ENCODE peak calls at places on chromosomes 4 and X, in ten cellular contexts. L, F, T, G, B, W, Q, O, D and R are unnamed samples.

GRCh38 chr4:40991908-40992307 is 222.4 kb downstream of the APBB2 start:
- DNase-seq in T (no peak), B (no peak), W (no peak), Q (no peak), F (no peak), O (no peak), D (no peak), L (no peak), G (no peak), R (no peak)

GRCh38 chrX:40099046-40099968 is 1.5 kb upstream of the BCOR start:
- DNase-seq in F (no peak), L (peak), Q (no peak), W (no peak), O (no peak), T (no peak), B (peak), D (no peak), G (peak), R (peak)

GRCh38 chr4:165654556-165654955 is 218.5 kb upstream of the TLL1 start:
- DNase-seq in W (no peak), L (no peak), F (no peak), Q (no peak), O (no peak), B (no peak), G (no peak), T (no peak), D (no peak), R (no peak)

GRCh38 chr4:180560896-180561295 is 1682.3 kb upstream of the TENM3 start:
- DNase-seq in D (no peak), W (no peak), G (no peak), Q (no peak), T (no peak), F (no peak), L (peak), B (no peak), O (no peak), R (no peak)

GRCh38 chrX:118459494-118459893 is 36.1 kb upstream of the DOCK11 start:
- DNase-seq in T (no peak), B (peak), G (peak), D (no peak), W (peak), Q (peak), L (peak), O (no peak), F (no peak), R (no peak)

GRCh38 chrX:110734894-110735541 is 60.6 kb downstream of the CHRDL1 start:
- DNase-seq in B (no peak), L (peak), W (no peak), T (no peak), F (no peak), D (no peak), G (no peak), O (no peak), Q (no peak), R (no peak)

GRCh38 chrX:68941385-68941952 is 112.6 kb downstream of the EFNB1 start:
- DNase-seq in L (peak), O (no peak), W (no peak), Q (no peak), G (no peak), B (no peak), T (peak), D (no peak), F (no peak), R (no peak)

GRCh38 chr4:27638163-27638915 is 777.7 kb downstream of the STIM2 start:
- DNase-seq in D (no peak), O (no peak), B (no peak), F (no peak), L (no peak), W (no peak), Q (no peak), G (no peak), T (no peak), R (no peak)

GRCh38 chr4:34878961-34879360 is 1365.4 kb downstream of the ARAP2 start:
- DNase-seq in T (no peak), O (no peak), L (no peak), B (no peak), F (no peak), D (no peak), W (no peak), Q (no peak), G (no peak), R (no peak)

GRCh38 chr4:128859887-128860774 is 50.6 kb downstream of the JADE1 start:
- DNase-seq in T (no peak), W (no peak), O (no peak), D (no peak), G (no peak), Q (peak), F (no peak), B (no peak), L (peak), R (no peak)

GRCh38 chrX:9324676-9325075 is 140.2 kb upstream of the TBL1X start:
- DNase-seq in F (no peak), D (no peak), T (no peak), W (no peak), O (no peak), B (no peak), Q (no peak), L (no peak), G (no peak), R (no peak)

GRCh38 chr4:41692717-41693345 is 55.7 kb downstream of the PHOX2B start:
- DNase-seq in B (peak), D (peak), O (peak), L (peak), F (peak), Q (peak), T (peak), G (peak), W (peak), R (peak)

GRCh38 chrX:78573630-78574029 is 85.5 kb downstream of the RTL3 start:
- DNase-seq in T (no peak), B (no peak), W (no peak), L (no peak), D (no peak), G (no peak), O (no peak), F (no peak), Q (no peak), R (no peak)

GRCh38 chr4:182346250-182346649 is 103.0 kb downstream of the TENM3 start:
- DNase-seq in G (no peak), F (no peak), B (no peak), Q (no peak), O (no peak), W (no peak), D (no peak), T (no peak), L (no peak), R (no peak)

GRCh38 chr4:22881416-22881815 is 188.7 kb downstream of the GBA3 start:
- DNase-seq in Q (no peak), F (no peak), W (no peak), O (no peak), L (no peak), D (no peak), G (no peak), B (no peak), T (no peak), R (no peak)

GRCh38 chr4:82293304-82293703 is 80.5 kb downstream of the HNRNPD start:
- DNase-seq in L (no peak), T (no peak), W (no peak), B (no peak), O (no peak), D (no peak), F (no peak), Q (no peak), G (no peak), R (no peak)

GRCh38 chr4:27429260-27429970 is 568.8 kb downstream of the STIM2 start:
- DNase-seq in F (no peak), D (no peak), Q (no peak), B (no peak), O (no peak), L (no peak), T (no peak), G (no peak), W (no peak), R (no peak)

GRCh38 chr4:120064887-120065286 is 1.8 kb downstream of the MAD2L1 start:
- DNase-seq in F (no peak), B (no peak), Q (no peak), W (no peak), D (no peak), G (no peak), L (no peak), T (no peak), O (no peak), R (no peak)

GRCh38 chrX:25968920-25969319 is 169.2 kb upstream of the MAGEB18 start:
- DNase-seq in G (peak), B (peak), Q (peak), W (peak), O (no peak), L (peak), T (no peak), F (no peak), D (no peak), R (no peak)

GRCh38 chr4:158805628-158806471 is 37.0 kb downstream of the FNIP2 start:
- DNase-seq in L (no peak), W (no peak), B (no peak), F (peak), G (peak), T (no peak), O (no peak), D (no peak), Q (no peak), R (no peak)

GRCh38 chr4:81747242-81747930 is 275.7 kb upstream of the RASGEF1B start:
- DNase-seq in D (no peak), F (no peak), T (no peak), O (no peak), L (no peak), B (no peak), Q (peak), G (peak), W (no peak), R (no peak)

GRCh38 chr4:125198916-125199315 is 115.8 kb upstream of the FAT4 start:
- DNase-seq in Q (peak), L (peak), F (no peak), O (no peak), T (no peak), D (no peak), W (no peak), B (no peak), G (no peak), R (no peak)

GRCh38 chr4:1601533-1601835 is 82.6 kb downstream of the FAM53A start:
- DNase-seq in Q (no peak), B (no peak), D (no peak), G (no peak), T (no peak), L (no peak), O (no peak), W (no peak), F (no peak), R (no peak)

GRCh38 chrX:40947276-40947675 is 138.0 kb upstream of the USP9X start:
- DNase-seq in Q (no peak), F (no peak), G (no peak), B (no peak), T (no peak), D (no peak), L (peak), W (no peak), O (no peak), R (no peak)

GRCh38 chrX:127519323-127519722 is 532.9 kb downstream of the ACTRT1 start:
- DNase-seq in Q (no peak), O (no peak), B (no peak), W (no peak), L (no peak), G (no peak), F (no peak), D (no peak), T (no peak), R (no peak)

GRCh38 chr4:98510757-98511517 is 147.5 kb downstream of the TSPAN5 start:
- DNase-seq in W (no peak), T (no peak), F (no peak), G (no peak), Q (no peak), B (no peak), O (no peak), D (no peak), L (peak), R (no peak)

GRCh38 chr4:102469806-102470205 is 31.4 kb upstream of the NFKB1 start:
- DNase-seq in O (no peak), B (no peak), D (no peak), F (no peak), L (no peak), T (no peak), G (no peak), Q (peak), W (no peak), R (no peak)

GRCh38 chr4:140726776-140727500 is 29.2 kb downstream of the TBC1D9 start:
- DNase-seq in G (peak), B (no peak), W (no peak), O (no peak), T (no peak), L (peak), F (no peak), Q (peak), D (no peak), R (no peak)

GRCh38 chrX:154603438-154604430 is 15.3 kb downstream of the CTAG1B start:
- DNase-seq in F (no peak), L (peak), W (no peak), G (peak), B (no peak), D (no peak), Q (peak), T (no peak), O (no peak), R (no peak)

GRCh38 chr4:121273191-121273590 is 107.6 kb downstream of the QRFPR start:
- DNase-seq in D (no peak), W (no peak), Q (no peak), T (no peak), O (no peak), B (no peak), L (no peak), F (no peak), G (no peak), R (no peak)

GRCh38 chrX:111435469-111435868 is 23.5 kb upstream of the DCX start:
- DNase-seq in B (no peak), D (no peak), F (no peak), W (no peak), O (no peak), T (no peak), G (no peak), L (no peak), Q (no peak), R (no peak)

GRCh38 chrX:119488749-119489148 is 20.5 kb downstream of the SLC25A5 start:
- DNase-seq in T (no peak), B (no peak), L (peak), D (no peak), O (no peak), G (peak), F (peak), Q (peak), W (peak), R (no peak)

GRCh38 chr4:158042591-158043030 is 130.2 kb downstream of the GASK1B start:
- DNase-seq in F (no peak), G (no peak), L (peak), B (no peak), W (no peak), D (no peak), Q (no peak), T (no peak), O (no peak), R (no peak)

GRCh38 chrX:151019837-151020236 is 36.7 kb downstream of the HMGB3 start:
- DNase-seq in L (peak), D (no peak), Q (no peak), O (no peak), G (no peak), W (no peak), F (no peak), T (no peak), B (no peak), R (no peak)